ENCODE peak calls at places on chromosomes 13 and 19, in four cellular contexts. G is K562, M is GM12878, K is SK-N-SH. C is an unnamed sample.
A peak's percentile ranks its signal among the peaks of the same experiment; 100 is the strongest.

GRCh38 chr13:85197431-85197830 is 601.8 kb downstream of the SLITRK6 start:
- DNase-seq in G (no peak), M (no peak), K (no peak), C (no peak)

GRCh38 chr19:45769054-45769782 is at the start of gene SIX5:
- DNase-seq in G (peak; percentile 98), M (peak; percentile 89), K (peak; percentile 98), C (peak; percentile 96)

GRCh38 chr13:35475131-35475959 is 1.1 kb downstream of the MAB21L1 start:
- DNase-seq in G (no peak), M (no peak), K (peak; percentile 32), C (peak; percentile 41)

GRCh38 chr19:19474950-19475781 is 40.2 kb downstream of the TSSK6 start:
- DNase-seq in G (no peak), M (no peak), K (no peak), C (no peak)

GRCh38 chr19:45477713-45478453 is 10.1 kb downstream of the FOSB start:
- DNase-seq in G (no peak), M (no peak), K (no peak), C (no peak)

GRCh38 chr19:27673986-27674385 is 1539.0 kb downstream of the UQCRFS1 start:
- DNase-seq in G (no peak), M (no peak), K (no peak), C (no peak)

GRCh38 chr13:35826626-35827254 is 304.4 kb downstream of the DCLK1 start:
- DNase-seq in G (peak; percentile 28), M (no peak), K (no peak), C (peak; percentile 51)

GRCh38 chr19:41327076-41327475 is 17.1 kb downstream of the CCDC97 start:
- DNase-seq in G (no peak), M (no peak), K (no peak), C (no peak)

GRCh38 chr13:48400090-48400694 is 12.7 kb downstream of the LPAR6 start:
- DNase-seq in G (no peak), M (no peak), K (no peak), C (no peak)

GRCh38 chr13:113801289-113801961 is 42.4 kb downstream of the TMEM255B start:
- DNase-seq in G (no peak), M (no peak), K (no peak), C (no peak)

GRCh38 chr13:80448725-80449124 is 107.8 kb upstream of the SPRY2 start:
- DNase-seq in G (no peak), M (no peak), K (no peak), C (no peak)

GRCh38 chr13:39484506-39485313 is 118.3 kb downstream of the LHFPL6 start:
- DNase-seq in G (no peak), M (no peak), K (no peak), C (no peak)

GRCh38 chr19:34269968-34270621 is 15.7 kb downstream of the GARRE1 start:
- DNase-seq in G (no peak), M (peak; percentile 62), K (no peak), C (peak; percentile 31)

GRCh38 chr19:1154731-1155351 is 19.2 kb downstream of the SBNO2 start:
- DNase-seq in G (no peak), M (no peak), K (peak; percentile 86), C (no peak)

GRCh38 chr13:40786568-40786996 is 2.8 kb upstream of the SLC25A15 start:
- DNase-seq in G (peak; percentile 36), M (no peak), K (no peak), C (no peak)

DNA sequence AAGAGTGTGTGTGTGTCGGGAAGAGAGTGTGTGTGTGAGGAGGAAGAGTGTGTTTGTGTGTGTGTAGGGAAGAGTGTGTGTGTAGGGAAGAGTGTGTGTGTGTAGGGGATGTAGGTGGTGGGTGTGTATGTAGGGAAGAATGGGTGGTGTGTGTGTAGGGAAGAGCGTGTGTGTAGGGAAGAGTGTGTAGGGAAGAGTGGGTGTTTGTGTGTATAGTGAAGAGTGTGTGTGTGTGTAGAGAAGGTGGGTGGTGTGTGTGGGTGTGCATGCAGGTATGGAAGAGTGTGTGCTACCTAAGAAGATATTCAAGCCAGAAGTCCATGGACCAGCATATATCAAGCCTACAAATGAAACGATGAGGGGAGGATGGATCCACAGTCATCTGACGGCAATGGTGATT is 265.8 kb downstream of the FGF9 start:
- DNase-seq in G (no peak), M (no peak), K (no peak), C (no peak)
- TF ChIP-seq FOXM1 in G (no peak), M (no peak), K (no peak), C (no peak)

GRCh38 chr13:49436890-49437289 is 7.0 kb downstream of the CAB39L start:
- DNase-seq in G (no peak), M (no peak), K (no peak), C (no peak)
- TF ChIP-seq FOXM1 in G (no peak), M (no peak), K (no peak), C (no peak)

DNA sequence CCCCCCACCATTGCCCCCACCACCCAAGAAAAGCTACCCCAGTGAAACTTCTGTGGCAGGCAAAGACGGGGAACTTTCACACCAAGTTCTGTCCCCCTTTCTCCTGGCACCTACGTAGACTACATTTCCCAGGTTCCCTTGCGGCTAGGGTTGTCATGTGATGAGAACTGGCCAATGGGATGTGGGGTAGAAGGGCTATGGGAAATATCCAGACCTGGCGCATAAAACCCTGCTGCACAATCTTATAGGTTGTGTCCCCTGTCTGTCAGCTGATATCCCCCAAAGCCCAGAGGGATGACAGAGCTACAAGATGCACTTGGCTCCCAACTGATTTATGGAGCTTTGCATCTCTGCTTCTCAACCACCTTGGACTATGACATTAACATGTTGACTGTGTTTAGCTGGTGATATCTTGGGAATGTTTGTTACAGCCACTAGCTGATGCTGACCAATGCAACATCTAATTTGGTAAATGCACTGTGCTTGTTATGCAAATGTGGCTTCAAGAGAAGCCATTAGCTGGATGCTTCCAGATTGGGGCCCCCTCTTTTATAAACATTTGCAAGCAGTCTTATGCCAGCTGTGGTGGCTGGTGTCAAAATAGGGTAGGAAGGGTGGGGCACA is 6.1 kb downstream of the SH2D3A start:
- DNase-seq in G (peak; percentile 86), M (no peak), K (peak; percentile 77), C (peak; percentile 55)
- TF ChIP-seq FOXM1 in G (no peak), M (no peak), K (no peak), C (no peak)

GRCh38 chr13:46603165-46603603 is 50.2 kb downstream of the LRCH1 start:
- DNase-seq in G (peak; percentile 12), M (no peak), K (no peak), C (no peak)
- TF ChIP-seq FOXM1 in G (no peak), M (no peak), K (no peak), C (no peak)

DNA sequence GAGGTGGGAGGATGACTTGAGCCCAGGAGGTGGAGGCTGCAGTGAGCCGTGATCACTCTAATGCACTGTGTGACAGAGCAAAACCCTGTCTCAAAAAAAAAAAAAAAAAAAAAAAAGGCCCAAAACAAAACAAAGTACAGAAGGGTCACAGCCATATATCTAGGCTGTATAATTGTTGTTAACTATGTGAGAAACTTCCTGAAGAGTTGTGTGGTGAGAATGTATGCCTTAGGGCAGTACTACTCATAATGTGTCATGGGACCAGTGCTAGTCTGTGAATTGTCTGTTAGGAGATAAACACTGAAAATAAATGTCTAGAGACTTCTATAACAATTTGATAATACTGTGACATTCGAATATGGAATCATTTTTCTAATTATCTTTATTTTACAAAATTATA is 43.1 kb downstream of the PAN3 start:
- DNase-seq in G (no peak), M (no peak), K (no peak), C (no peak)
- TF ChIP-seq FOXM1 in G (no peak), M (no peak), K (no peak), C (no peak)

GRCh38 chr19:49705919-49706318 is 15.0 kb downstream of the CPT1C start:
- DNase-seq in G (no peak), M (no peak), K (no peak), C (no peak)

GRCh38 chr19:49704888-49705642 is 14.1 kb downstream of the CPT1C start:
- DNase-seq in G (no peak), M (no peak), K (no peak), C (no peak)

GRCh38 chr19:49712397-49712859 is 21.5 kb downstream of the CPT1C start:
- DNase-seq in G (peak; percentile 96), M (no peak), K (peak; percentile 93), C (peak; percentile 94)

GRCh38 chr19:49713236-49713845 is 22.4 kb downstream of the CPT1C start:
- DNase-seq in G (no peak), M (no peak), K (no peak), C (no peak)

DNA sequence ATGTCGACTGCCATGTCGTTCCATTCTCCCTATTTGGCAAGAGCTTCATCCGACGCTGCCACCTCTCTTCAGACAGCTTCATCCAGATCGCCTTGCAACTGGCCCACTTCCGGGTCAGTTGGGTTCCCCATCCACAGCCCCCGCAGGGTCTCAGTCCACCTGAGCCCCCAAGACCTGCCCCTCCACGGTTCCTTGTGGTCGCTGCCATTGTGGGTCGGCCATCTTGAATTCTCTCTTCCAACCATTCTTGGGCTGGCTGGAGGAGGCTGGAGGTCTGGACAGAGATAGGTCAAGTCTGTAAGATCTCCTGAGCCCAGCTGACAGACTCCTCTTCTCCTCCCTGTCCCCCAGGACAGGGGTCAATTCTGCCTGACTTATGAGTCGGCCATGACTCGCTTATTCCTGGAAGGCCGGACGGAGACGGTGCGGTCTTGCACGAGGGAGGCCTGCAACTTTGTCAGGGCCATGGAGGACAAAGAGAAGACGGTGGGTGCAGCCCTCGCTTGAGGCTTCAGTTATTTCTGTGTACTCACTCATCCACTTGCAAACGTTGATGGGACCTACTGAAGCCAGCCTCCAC is 19.5 kb downstream of the CPT1C start:
- DNase-seq in G (peak; percentile 47), M (no peak), K (no peak), C (no peak)
- TF ChIP-seq FOXM1 in G (no peak), M (no peak), K (no peak), C (no peak)